ENCODE peak calls at places on chromosomes 7 and 10, in six cellular contexts. K, Y, H, J, Z and A are unnamed samples.

GRCh38 chr7:79461660-79462059 is 8.2 kb upstream of the MAGI2 start:
- DNase-seq in Z (no peak), Y (no peak), J (no peak), K (no peak), H (no peak), A (no peak)

GRCh38 chr10:4319870-4320367 is 506.1 kb upstream of the AKR1E2 start:
- DNase-seq in H (no peak), Z (no peak), J (no peak), Y (no peak), K (no peak), A (no peak)

GRCh38 chr7:137944168-137944567 is 57.7 kb downstream of the CREB3L2 start:
- DNase-seq in K (no peak), J (no peak), H (no peak), Z (no peak), Y (no peak), A (no peak)

GRCh38 chr7:129098409-129099084 is 43.6 kb upstream of the TNPO3 start:
- DNase-seq in Z (no peak), K (no peak), H (no peak), J (no peak), Y (no peak), A (no peak)

GRCh38 chr7:130135208-130136205 is 65.2 kb downstream of the KLHDC10 start:
- DNase-seq in Y (no peak), K (no peak), Z (no peak), H (no peak), J (no peak), A (no peak)

GRCh38 chr7:123865517-123866117 is 20.6 kb downstream of the HYAL4 start:
- DNase-seq in J (peak), H (no peak), Z (peak), Y (no peak), K (peak), A (no peak)

GRCh38 chr10:89563861-89564478 is 28.6 kb upstream of the SLC16A12 start:
- DNase-seq in Y (no peak), J (peak), H (no peak), Z (peak), K (no peak), A (no peak)

GRCh38 chr10:29480281-29480954 is 154.4 kb downstream of the SVIL start:
- DNase-seq in K (no peak), Y (no peak), H (no peak), Z (no peak), J (no peak), A (no peak)

GRCh38 chr7:100680589-100681271 is 7.2 kb downstream of the GNB2 start:
- DNase-seq in K (no peak), H (no peak), Y (peak), J (no peak), Z (no peak), A (no peak)

GRCh38 chr10:22733992-22734391 is 19.6 kb upstream of the PIP4K2A start:
- DNase-seq in Y (no peak), Z (no peak), H (no peak), J (no peak), K (no peak), A (no peak)

GRCh38 chr7:23685770-23686169 is 5.8 kb downstream of the FAM221A start:
- DNase-seq in Y (no peak), K (no peak), J (no peak), Z (no peak), H (no peak), A (no peak)

GRCh38 chr10:6053303-6053702 is 8.9 kb downstream of the IL2RA start:
- DNase-seq in K (no peak), J (no peak), H (no peak), Z (no peak), Y (no peak), A (no peak)

GRCh38 chr10:110460111-110460809 is 37.4 kb upstream of the DUSP5 start:
- DNase-seq in J (no peak), Z (no peak), H (no peak), K (peak), Y (no peak), A (peak)

GRCh38 chr10:90136731-90137316 is 435.4 kb downstream of the KIF20B start:
- DNase-seq in H (no peak), Z (peak), Y (no peak), J (no peak), K (no peak), A (no peak)

GRCh38 chr10:27801171-27801785 is 55.7 kb upstream of the MKX start:
- DNase-seq in Y (no peak), K (no peak), Z (no peak), H (no peak), J (no peak), A (no peak)

GRCh38 chr7:69177326-69177897 is 420.9 kb upstream of the AUTS2 start:
- DNase-seq in K (no peak), H (peak), J (no peak), Z (no peak), Y (peak), A (no peak)
- TF ChIP-seq POLR2AphosphoS5 in K (peak), H (peak), J (no peak), Z (no peak), Y (peak), A (no peak)

GRCh38 chr7:151117041-151117440 is 30.8 kb downstream of the AGAP3 start:
- DNase-seq in K (no peak), H (no peak), Z (no peak), Y (no peak), J (no peak), A (no peak)
- H3K4me3 ChIP-seq in K (no peak), H (no peak), Z (no peak), Y (no peak), J (no peak), A (peak)

DNA sequence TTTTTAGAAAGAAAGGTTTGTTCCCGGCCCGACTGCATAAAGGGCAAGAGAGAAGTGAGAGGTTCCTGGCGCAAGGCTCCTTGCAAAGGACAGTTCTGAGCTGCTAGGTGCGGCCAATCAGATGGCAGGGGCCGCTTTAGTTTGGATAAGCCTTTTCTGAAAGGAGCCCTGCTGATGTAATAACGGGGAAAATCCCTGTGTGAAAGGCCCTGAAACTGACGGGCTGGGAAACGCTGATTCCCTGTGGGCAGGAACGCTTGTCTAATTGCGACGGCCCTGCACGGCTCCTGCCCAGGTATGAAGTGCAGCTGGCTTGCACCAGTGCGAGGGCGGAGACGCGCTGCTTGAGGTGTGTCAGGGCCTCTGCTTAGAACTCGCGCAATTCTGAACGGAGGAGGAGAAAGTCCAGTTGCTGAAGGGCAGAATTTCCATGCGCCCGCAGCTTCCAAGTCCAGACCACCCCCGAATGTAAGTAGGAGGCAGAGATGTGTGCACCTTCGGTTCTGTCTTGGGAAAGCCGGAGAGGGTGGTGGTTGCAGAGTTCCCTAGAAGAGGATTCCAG is 30.5 kb downstream of the TACC2 start:
- DNase-seq in Y (no peak), J (no peak), K (peak), H (no peak), Z (no peak), A (peak)
- TF ChIP-seq POLR2AphosphoS5 in Y (no peak), J (no peak), K (peak), H (no peak), Z (no peak), A (no peak)

DNA sequence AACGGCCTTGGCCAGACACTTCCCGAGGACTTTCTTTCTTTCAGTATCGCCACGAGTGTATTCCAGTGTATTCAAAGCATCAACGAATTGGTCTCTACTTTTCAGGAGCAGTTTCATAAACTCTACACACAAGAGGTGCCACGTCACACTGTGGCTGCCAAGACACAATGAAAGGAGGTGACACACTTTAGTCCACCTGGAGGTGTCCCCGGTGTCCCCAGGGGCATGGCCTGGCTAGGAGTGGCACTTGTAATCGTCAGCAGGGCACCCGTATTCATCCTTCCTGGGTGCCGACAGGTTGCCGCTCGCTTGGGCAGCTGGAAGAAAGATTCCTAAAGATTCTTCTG is 5.0 kb downstream of the TNS3 start:
- DNase-seq in K (peak), J (no peak), Z (no peak), Y (no peak), H (no peak), A (no peak)
- H3K4me3 ChIP-seq in K (no peak), J (no peak), Z (no peak), Y (peak), H (peak), A (no peak)

DNA sequence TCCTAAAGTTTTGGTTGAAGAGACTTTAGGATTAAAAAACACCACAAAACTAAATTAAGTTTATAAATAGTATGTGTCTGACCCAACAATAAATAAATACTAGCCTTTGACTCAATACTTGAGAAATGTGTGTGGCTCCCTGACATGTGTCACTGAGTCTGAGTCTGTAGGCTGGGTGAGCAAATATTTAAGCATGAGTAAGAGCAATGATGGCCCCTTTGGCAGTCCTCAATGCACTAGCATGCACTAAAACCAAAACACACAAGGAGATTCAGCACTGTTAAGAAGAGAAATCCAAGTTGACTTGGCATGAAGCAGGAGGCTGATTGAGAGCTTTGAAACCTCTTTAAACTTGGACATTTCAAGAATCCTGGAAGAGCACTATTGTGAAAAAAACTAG is 37.1 kb downstream of the CCDC71L start:
- DNase-seq in K (no peak), Y (no peak), Z (no peak), H (no peak), J (no peak), A (no peak)
- TF ChIP-seq POLR2AphosphoS5 in K (peak), Y (no peak), Z (no peak), H (no peak), J (no peak), A (no peak)

DNA sequence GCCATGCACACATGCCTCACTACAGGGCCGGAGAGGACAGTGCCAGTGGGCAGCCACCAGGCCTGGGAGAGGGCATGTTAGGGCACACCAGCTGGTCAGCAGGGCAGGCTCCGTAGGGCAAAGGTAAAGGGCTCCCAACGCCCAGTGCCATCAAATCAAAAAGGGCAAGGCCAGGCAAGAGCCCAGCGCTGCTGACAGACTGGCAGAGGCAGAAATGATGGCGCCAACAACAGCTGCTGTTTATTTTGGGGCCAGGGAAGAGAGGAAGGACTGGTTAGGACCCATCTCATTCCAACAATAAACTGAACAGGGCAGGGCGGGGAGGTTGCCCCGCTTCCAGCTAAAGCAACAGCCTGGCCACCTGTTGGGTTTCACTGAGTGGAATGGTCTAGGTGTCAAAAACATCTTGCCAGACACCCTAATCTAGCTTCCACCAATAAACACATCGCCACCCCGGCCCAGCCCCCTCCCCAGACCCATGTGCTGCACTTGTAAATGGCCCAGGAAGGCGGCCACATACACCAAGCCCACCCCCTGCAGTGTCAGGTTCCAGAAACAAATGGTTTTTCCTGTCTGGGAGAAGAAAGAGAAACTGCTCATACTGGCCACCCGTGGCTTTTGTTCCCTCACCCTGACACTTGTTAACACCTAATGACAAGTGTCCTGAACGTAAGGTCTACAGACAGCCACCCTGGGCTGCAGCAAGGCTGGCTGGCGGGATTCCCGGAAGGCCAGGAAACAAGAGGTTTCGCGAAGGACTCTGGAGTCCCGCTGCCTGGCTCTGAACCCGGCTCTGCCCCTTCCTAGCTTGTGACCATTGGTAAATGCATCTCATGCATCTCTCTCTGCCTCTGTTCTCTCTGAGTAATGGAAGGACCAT is 15.3 kb downstream of the SH3PXD2A start:
- DNase-seq in Z (no peak), J (no peak), K (peak), H (no peak), Y (peak), A (no peak)
- H3K4me3 ChIP-seq in Z (no peak), J (no peak), K (no peak), H (no peak), Y (no peak), A (no peak)